ENCODE peak calls at places on chromosome 17, in four cellular contexts. B is A549, T is WTC11, F is HepG2. O is an unnamed sample.

GRCh38 chr17:33674685-33675084 is 381.6 kb upstream of the ASIC2 start:
- DNase-seq in B (peak), T (peak), F (peak), O (peak)

GRCh38 chr17:81039096-81039495 is 4.1 kb downstream of the BAIAP2 start:
- DNase-seq in B (no peak), T (no peak), F (no peak), O (no peak)

GRCh38 chr17:30368896-30369720 is 9.6 kb upstream of the CPD start:
- DNase-seq in B (no peak), T (no peak), F (no peak), O (no peak)

GRCh38 chr17:3771140-3771539 is 29.8 kb downstream of the ITGAE start:
- DNase-seq in B (no peak), T (no peak), F (no peak), O (no peak)

GRCh38 chr17:39527220-39527813 is 66.0 kb downstream of the CDK12 start:
- DNase-seq in B (peak), T (no peak), F (peak), O (peak)

GRCh38 chr17:51668155-51668962 is 408.0 kb downstream of the UTP18 start:
- DNase-seq in B (no peak), T (no peak), F (no peak), O (no peak)

GRCh38 chr17:57601328-57601727 is 143.8 kb downstream of the CCDC182 start:
- DNase-seq in B (no peak), T (no peak), F (no peak), O (no peak)

GRCh38 chr17:72476575-72476986 is 355.8 kb downstream of the SOX9 start:
- DNase-seq in B (no peak), T (peak), F (no peak), O (no peak)

GRCh38 chr17:280901-281300 is 71.7 kb downstream of the RPH3AL start:
- DNase-seq in B (no peak), T (no peak), F (no peak), O (no peak)

GRCh38 chr17:35918665-35919064 is 11.9 kb downstream of the RDM1 start:
- DNase-seq in B (no peak), T (no peak), F (no peak), O (no peak)

GRCh38 chr17:79778504-79779087 is 648 bp downstream of the CBX2 start:
- DNase-seq in B (no peak), T (peak), F (no peak), O (peak)

GRCh38 chr17:63249256-63250006 is 196.7 kb downstream of the CYB561 start:
- DNase-seq in B (no peak), T (no peak), F (no peak), O (no peak)

GRCh38 chr17:55588858-55589257 is 77.6 kb upstream of the SMIM36 start:
- DNase-seq in B (no peak), T (no peak), F (no peak), O (no peak)

GRCh38 chr17:10177921-10178788 is 20.3 kb downstream of the GAS7 start:
- DNase-seq in B (no peak), T (peak), F (no peak), O (no peak)

GRCh38 chr17:72560303-72561247 is 439.8 kb downstream of the SOX9 start:
- DNase-seq in B (peak), T (peak), F (peak), O (peak)

GRCh38 chr17:22512997-22513538 is 820.7 kb downstream of the KCNJ18 start:
- DNase-seq in B (peak), T (no peak), F (no peak), O (peak)

GRCh38 chr17:68184816-68185436 is 62.9 kb upstream of the AMZ2 start:
- DNase-seq in B (no peak), T (no peak), F (no peak), O (no peak)

GRCh38 chr17:17837966-17838962 is 1.5 kb upstream of the SREBF1 start:
- DNase-seq in B (peak), T (peak), F (peak), O (no peak)

GRCh38 chr17:32349503-32349853 is 479 bp upstream of the ZNF207 start:
- DNase-seq in B (peak), T (no peak), F (no peak), O (no peak)

GRCh38 chr17:17830740-17831207 is 6.0 kb downstream of the SREBF1 start:
- DNase-seq in B (no peak), T (no peak), F (peak), O (no peak)

GRCh38 chr17:56824503-56824902 is 9.2 kb downstream of the C17orf67 start:
- DNase-seq in B (no peak), T (no peak), F (no peak), O (no peak)

GRCh38 chr17:8209909-8210760 is at the start of gene AURKB:
- DNase-seq in B (peak), T (peak), F (peak), O (peak)

GRCh38 chr17:59786213-59786535 is 78.7 kb downstream of the VMP1 start:
- DNase-seq in B (no peak), T (no peak), F (no peak), O (no peak)

GRCh38 chr17:53680745-53681144 is 142.0 kb upstream of the KIF2B start:
- DNase-seq in B (no peak), T (no peak), F (no peak), O (no peak)

GRCh38 chr17:81329279-81329926 is 34.3 kb upstream of the SLC38A10 start:
- DNase-seq in B (peak), T (peak), F (peak), O (peak)

GRCh38 chr17:57442401-57442823 is 186.1 kb downstream of the MSI2 start:
- DNase-seq in B (no peak), T (no peak), F (no peak), O (no peak)

GRCh38 chr17:63523256-63523869 is at the start of gene KCNH6:
- DNase-seq in B (no peak), T (no peak), F (no peak), O (no peak)

DNA sequence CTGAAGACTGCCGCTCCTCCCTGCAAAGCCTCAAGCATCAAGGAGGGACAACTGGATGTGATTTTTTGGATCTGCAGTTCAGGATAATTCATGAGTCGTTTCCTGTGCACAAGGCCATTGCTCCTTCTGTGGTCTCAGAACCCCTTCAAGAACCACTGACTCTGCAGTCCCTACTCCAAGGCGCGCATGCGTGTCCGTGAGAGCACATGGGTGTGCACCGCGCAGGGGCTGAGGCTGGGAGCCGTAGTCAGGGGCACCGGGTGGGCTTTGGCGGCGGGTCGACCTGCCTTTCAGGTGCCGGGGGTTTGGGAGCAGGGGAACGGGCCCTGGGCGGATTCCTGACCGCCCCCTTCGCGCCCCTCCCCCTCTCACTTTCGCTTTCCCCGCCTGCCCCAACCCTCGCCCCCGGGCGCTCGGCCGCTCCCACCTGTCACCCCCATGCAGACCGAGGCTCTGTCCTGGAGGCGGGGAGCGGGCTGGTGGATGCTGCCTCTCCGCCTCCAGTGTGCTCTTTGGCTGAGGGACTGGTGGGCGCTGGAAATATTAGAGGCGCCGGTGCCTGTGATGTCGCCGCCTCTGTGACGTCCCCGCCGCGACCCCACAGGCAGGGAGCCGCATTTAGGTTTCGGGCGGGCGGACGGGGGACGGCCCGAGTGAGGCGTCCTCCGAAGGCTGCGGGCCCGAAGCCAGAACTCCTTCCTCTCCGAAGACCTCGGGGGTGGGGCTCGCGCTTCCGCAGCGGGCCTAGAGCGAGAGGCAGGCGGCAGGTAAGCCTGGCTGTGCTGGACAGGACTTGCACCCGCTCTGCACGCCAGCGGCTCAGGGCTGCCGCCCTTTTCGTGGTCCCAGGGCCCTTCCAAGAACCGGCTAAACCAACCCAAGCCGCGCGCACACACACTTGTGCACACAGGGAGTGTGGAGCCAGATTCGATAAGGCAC is at the start of gene SPATA32:
- DNase-seq in B (no peak), T (peak), F (no peak), O (no peak)
- TF ChIP-seq NR3C1 in B (no peak), T (no peak), F (no peak), O (no peak)

DNA sequence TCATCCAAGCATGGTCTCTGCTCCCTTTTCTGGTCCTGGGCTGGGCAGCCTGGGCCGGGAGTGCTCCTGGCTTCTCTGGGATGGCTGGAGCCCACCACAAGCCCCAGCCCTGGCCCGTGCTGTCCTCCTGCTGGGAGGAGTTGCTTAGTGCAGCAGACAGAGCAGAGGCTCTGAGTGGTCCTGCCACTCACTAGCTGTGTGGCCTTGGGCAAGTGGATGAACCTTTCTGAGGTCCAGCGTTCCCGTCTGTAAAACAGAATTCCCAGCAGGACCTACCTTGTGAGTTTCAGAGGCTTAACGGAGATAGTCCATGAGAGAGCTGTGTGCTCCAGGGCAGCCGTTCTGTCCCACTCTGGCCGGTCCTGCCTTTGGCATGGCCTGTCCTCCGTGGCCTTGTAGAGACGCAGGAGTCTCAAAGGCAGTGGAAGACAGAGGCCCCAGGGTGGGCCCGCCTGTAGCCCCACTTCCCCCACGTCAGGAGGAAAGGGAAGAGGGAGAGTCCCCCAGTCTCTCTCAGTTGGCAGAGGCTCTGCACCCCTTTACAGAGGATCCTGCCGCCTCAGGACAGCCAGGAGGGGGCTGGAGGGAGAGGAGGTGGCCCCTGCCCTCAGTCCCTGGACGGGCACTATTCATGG is 7.8 kb downstream of the MYO15B start:
- DNase-seq in B (no peak), T (no peak), F (no peak), O (no peak)
- TF ChIP-seq NR3C1 in B (no peak), T (no peak), F (no peak), O (no peak)

GRCh38 chr17:16040710-16041251 is 41.2 kb downstream of the TTC19 start:
- DNase-seq in B (no peak), T (no peak), F (peak), O (no peak)
- TF ChIP-seq NR3C1 in B (no peak), T (no peak), F (no peak), O (no peak)

DNA sequence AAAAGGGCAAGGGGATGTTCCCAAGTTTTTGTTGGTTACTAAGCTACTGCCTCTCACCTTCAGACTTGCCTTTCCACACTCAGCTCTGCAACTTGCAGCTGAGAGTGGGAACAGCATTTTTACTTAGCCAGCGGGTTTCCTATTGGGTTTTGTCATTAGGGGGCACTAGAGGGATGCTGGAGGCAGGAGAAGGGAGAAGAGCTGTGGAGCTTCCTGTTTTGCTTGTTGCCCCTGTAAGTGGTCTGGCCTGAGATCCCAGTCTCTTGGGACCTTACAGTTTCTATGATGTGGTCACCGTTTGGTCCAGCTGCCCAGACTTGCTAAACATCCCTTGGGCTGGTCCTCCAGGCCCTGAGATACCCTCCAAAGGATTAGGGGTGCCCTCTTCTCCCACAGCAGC is 209.6 kb upstream of the NLRP1 start:
- DNase-seq in B (no peak), T (peak), F (no peak), O (no peak)
- TF ChIP-seq NR3C1 in B (no peak), T (no peak), F (no peak), O (no peak)

DNA sequence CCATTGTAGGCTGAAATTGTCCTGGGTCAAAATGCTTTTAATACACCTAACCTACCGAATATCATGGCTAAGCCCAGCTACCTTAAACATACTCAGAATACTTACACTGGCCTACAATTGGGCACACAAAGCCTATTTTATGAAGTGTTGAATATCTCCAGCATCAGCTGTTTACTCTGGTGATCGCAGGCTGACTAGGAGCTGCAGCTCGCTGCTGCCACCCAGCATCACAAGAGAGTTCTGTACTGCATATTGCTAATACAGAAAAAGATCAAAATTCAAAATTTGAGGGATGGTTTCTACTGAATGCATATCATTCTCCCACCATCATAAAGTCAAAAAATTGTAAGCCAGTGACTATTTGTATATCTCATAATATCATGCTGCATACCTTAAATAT is 55.3 kb downstream of the ULK2 start:
- DNase-seq in B (peak), T (no peak), F (no peak), O (no peak)
- TF ChIP-seq NR3C1 in B (no peak), T (no peak), F (no peak), O (no peak)

DNA sequence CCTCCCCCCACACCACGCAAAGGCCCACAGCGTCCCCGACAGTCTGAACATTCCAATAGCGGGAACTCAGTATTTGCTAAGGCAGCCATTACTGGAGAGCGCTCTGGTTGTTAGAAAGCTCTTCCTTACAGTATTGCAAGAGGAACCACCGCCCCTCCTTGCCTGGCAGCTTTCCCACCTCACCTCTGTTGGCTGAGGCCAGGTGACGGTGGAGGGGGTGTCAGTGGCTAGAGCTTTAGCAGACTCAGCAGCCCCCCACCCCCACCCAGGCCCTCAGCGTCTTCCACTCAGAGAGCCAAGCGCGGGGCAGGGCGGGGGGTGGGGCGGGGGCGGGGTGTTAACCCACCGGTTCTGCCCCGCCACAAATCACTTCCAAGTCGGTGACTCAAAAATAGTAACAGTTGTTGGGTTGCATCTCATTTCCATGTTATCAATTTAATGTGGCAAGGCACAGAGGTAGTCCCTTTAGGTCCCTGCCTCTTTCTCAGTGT is 2.3 kb upstream of the PLEKHH3 start:
- DNase-seq in B (peak), T (no peak), F (peak), O (peak)
- TF ChIP-seq NR3C1 in B (no peak), T (no peak), F (no peak), O (no peak)

GRCh38 chr17:61571624-61572023 is 19.4 kb downstream of the NACA2 start:
- DNase-seq in B (no peak), T (no peak), F (no peak), O (no peak)

GRCh38 chr17:61567045-61567802 is 23.8 kb downstream of the NACA2 start:
- DNase-seq in B (peak), T (no peak), F (no peak), O (no peak)

GRCh38 chr17:61574542-61575351 is 16.3 kb downstream of the NACA2 start:
- DNase-seq in B (peak), T (peak), F (peak), O (peak)

GRCh38 chr17:61568219-61569072 is 22.6 kb downstream of the NACA2 start:
- DNase-seq in B (peak), T (no peak), F (peak), O (no peak)

DNA sequence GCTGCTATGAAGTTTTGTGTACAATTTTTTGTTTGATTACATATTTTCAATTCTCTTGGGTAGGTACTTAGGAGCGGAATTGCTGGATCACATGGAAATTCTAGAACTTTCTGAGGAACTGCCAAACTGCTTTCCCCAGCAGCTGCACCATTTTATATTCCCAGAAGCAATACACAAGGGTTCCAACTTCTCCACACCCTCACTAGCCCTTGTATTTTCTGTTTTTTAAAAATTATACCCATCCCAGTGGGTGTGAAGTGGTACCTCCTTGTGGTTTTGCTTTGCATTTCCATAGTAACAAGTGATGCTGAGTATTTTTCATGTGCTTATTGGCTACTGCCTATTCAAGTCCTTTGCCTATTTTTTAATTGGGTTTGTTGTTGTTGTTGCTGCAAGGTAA is 20.9 kb downstream of the NACA2 start:
- DNase-seq in B (peak), T (no peak), F (no peak), O (no peak)
- TF ChIP-seq NR3C1 in B (no peak), T (no peak), F (no peak), O (no peak)

GRCh38 chr17:75430159-75430748 is 24.8 kb upstream of the GRB2 start:
- DNase-seq in B (peak), T (peak), F (peak), O (peak)
- TF ChIP-seq NR3C1 in B (no peak), T (no peak), F (no peak), O (no peak)

GRCh38 chr17:12342161-12342560 is 321.5 kb downstream of the MAP2K4 start:
- DNase-seq in B (no peak), T (no peak), F (no peak), O (no peak)
- TF ChIP-seq NR3C1 in B (no peak), T (no peak), F (no peak), O (no peak)